ENCODE peak calls at places on chromosomes 11 and 22, in five cellular contexts. G is SK-N-SH, C is K562, U is HepG2, Y is H1. T is an unnamed sample.

GRCh38 chr11:12950681-12951080 is 58.4 kb upstream of the RASSF10 start:
- DNase-seq in U (no peak), C (peak; percentile 11), G (no peak), Y (no peak), T (no peak)

GRCh38 chr11:80024119-80024518 is 583.3 kb upstream of the TENM4 start:
- DNase-seq in U (no peak), G (no peak), Y (no peak), C (no peak), T (no peak)

GRCh38 chr11:29343465-29344333 is 673.1 kb downstream of the KCNA4 start:
- DNase-seq in G (peak; percentile 36), C (peak; percentile 55), U (peak; percentile 28), Y (peak; percentile 86), T (no peak)

GRCh38 chr11:60500276-60500935 is 7.8 kb downstream of the MS4A12 start:
- DNase-seq in U (no peak), G (no peak), C (no peak), Y (no peak), T (no peak)

GRCh38 chr11:32437406-32438345 is 2.3 kb upstream of the WT1 start:
- DNase-seq in C (no peak), U (no peak), Y (peak; percentile 71), G (peak; percentile 16), T (no peak)

GRCh38 chr22:22032906-22033802 is 50.6 kb upstream of the TOP3B start:
- DNase-seq in Y (no peak), U (no peak), G (no peak), C (peak; percentile 54), T (no peak)

GRCh38 chr11:8354622-8355417 is 91.1 kb upstream of the LMO1 start:
- DNase-seq in G (peak; percentile 79), U (no peak), C (no peak), Y (no peak), T (no peak)

GRCh38 chr11:45984192-45984591 is 61.7 kb downstream of the LARGE2 start:
- DNase-seq in U (no peak), Y (no peak), C (no peak), G (no peak), T (no peak)

GRCh38 chr11:2988996-2989395 is 3.1 kb downstream of the NAP1L4 start:
- DNase-seq in Y (no peak), U (no peak), C (no peak), G (no peak), T (no peak)

GRCh38 chr11:101618691-101619090 is 34.9 kb upstream of the TRPC6 start:
- DNase-seq in Y (no peak), C (no peak), U (no peak), G (no peak), T (no peak)

GRCh38 chr11:117221775-117222517 is 9.9 kb downstream of the PCSK7 start:
- DNase-seq in U (no peak), C (no peak), G (no peak), Y (no peak), T (no peak)

GRCh38 chr22:46763051-46763705 is 728 bp downstream of the TBC1D22A start:
- DNase-seq in C (peak; percentile 39), G (peak; percentile 52), Y (no peak), U (no peak), T (peak; percentile 66)

GRCh38 chr11:76601272-76601671 is 69.3 kb downstream of the LRRC32 start:
- DNase-seq in Y (no peak), U (no peak), C (no peak), G (no peak), T (no peak)

GRCh38 chr11:47004595-47005033 is 68.1 kb downstream of the CSTPP1 start:
- DNase-seq in G (peak; percentile 74), Y (no peak), C (peak; percentile 92), U (peak; percentile 96), T (no peak)

GRCh38 chr11:44894217-44894617 is 56.5 kb downstream of the TP53I11 start:
- DNase-seq in U (peak; percentile 24), G (peak; percentile 86), Y (peak; percentile 92), C (peak; percentile 68), T (peak; percentile 79)

GRCh38 chr22:29700949-29701927 is 18.6 kb upstream of the CABP7 start:
- DNase-seq in Y (no peak), C (peak; percentile 67), U (peak; percentile 37), G (peak; percentile 64), T (no peak)

DNA sequence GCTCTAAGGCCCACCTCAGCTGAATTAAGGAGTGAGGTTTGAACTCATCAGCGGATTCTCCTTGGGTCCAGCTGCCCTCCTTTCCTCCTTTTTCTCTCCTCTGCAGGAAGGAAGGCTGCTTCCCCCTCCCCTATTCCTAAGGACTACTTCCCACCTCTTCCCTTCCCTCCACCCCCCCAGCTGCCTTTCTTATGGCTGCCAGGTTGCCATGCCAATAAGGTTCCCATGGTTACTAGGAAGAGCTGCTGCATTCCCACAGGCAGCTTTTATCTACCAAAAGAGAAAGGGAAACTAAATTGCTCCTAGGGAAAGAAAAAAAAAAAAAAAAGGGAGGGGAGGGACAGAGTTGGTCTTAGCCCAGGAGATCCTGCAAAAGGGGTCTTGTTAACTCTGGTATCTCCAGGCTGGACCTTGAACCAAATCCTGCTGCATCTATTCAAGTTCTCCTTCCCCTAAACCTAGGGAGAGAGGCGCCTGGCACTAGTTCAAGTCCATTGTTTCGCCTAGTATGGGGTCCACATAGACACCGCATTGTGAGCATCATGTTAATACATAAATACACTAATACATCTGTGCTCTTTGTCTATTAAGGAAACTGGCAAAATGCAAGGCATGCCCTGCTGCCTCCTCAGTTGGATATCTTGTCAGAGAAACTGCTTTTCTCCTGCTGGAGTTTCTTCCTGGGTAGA is 21.2 kb upstream of the FEZ1 start:
- DNase-seq in Y (peak; percentile 76), G (peak; percentile 61), U (no peak), C (peak; percentile 56), T (no peak)
- TF ChIP-seq POLR2AphosphoS5 in Y (no peak), G (no peak), U (no peak), C (no peak), T (no peak)

GRCh38 chr11:43681543-43681942 is 1.0 kb downstream of the HSD17B12 start:
- DNase-seq in G (no peak), U (peak; percentile 27), C (no peak), Y (no peak), T (no peak)
- TF ChIP-seq TAF1 in G (no peak), U (no peak), C (no peak), Y (no peak), T (no peak)

GRCh38 chr11:112166561-112166960 is 611 bp upstream of the TEX12 start:
- DNase-seq in Y (no peak), U (peak; percentile 51), C (no peak), G (no peak), T (no peak)
- TF ChIP-seq POLR2AphosphoS5 in Y (no peak), U (no peak), C (no peak), G (no peak), T (no peak)

DNA sequence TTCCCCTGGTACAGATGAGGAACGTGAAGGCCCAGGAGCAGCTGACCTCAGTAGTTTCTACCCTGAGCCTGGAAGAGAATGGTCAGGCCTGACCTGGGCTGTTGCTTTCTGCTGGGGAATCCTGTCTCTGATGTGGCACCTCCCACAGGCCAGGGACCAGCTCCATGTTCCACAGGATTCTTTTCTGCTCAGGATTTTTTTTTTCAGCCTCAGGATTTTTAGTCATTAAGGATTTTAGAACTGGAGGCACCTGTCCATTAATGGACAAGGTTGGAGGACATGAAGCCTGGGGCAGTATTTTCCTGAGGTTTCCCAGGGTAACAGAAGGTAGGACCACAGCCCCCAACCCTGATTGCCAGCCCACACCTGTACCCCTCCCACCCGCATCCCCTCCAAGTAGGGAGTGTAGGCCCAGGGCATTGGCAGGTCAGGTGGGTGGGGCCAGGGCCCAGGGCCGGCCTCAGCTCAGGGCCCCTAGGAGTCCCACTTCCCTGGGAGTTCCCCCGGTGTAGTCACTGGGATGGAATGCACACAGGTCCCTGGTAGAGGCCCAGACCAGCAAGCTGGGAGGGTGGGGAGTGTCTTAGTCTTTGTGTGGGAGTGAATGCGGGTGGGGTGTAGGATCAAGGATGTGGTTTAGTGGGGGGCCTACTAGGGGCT is 16.1 kb downstream of the BIK start:
- DNase-seq in Y (peak; percentile 51), G (peak; percentile 25), C (peak; percentile 21), U (peak; percentile 65), T (no peak)
- TF ChIP-seq TAF1 in Y (no peak), G (no peak), C (no peak), U (no peak), T (no peak)

GRCh38 chr11:7270233-7270760 is 18.6 kb downstream of the SYT9 start:
- DNase-seq in U (no peak), C (no peak), G (peak; percentile 17), Y (no peak), T (no peak)

GRCh38 chr11:7263842-7264241 is 12.1 kb downstream of the SYT9 start:
- DNase-seq in C (no peak), U (no peak), G (no peak), Y (no peak), T (no peak)

GRCh38 chr11:7272373-7272772 is 20.7 kb downstream of the SYT9 start:
- DNase-seq in C (no peak), U (no peak), G (no peak), Y (no peak), T (no peak)

GRCh38 chr11:7268727-7269126 is 17.0 kb downstream of the SYT9 start:
- DNase-seq in Y (no peak), C (no peak), G (no peak), U (no peak), T (no peak)
- TF ChIP-seq POLR2AphosphoS5 in Y (no peak), C (no peak), G (no peak), U (no peak), T (no peak)

GRCh38 chr11:72676874-72677341 is 2.7 kb upstream of the PDE2A start:
- DNase-seq in G (no peak), U (peak; percentile 15), C (peak; percentile 73), Y (peak; percentile 94), T (peak; percentile 74)
- TF ChIP-seq TAF1 in G (no peak), U (no peak), C (no peak), Y (no peak), T (no peak)

DNA sequence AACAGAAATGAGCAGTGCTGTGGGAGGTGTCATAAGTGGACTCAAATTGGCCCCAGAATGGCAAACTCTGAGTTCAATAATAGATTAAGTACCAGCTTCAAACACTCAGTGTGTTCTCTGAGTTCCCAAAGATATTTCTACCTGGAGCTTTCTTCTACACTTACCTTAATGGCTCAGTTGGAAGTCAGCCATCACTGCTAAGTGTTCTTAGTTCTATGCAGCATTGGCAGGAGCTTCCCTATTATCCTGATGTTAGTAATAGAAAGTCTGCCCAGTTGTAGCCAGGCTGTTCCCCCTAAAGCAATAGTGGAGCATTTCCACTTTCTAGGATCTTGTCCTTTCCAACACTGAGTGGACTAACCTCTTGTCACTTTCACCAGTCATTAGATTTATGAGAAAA is 9.7 kb upstream of the PIK3IP1 start:
- DNase-seq in U (no peak), Y (no peak), G (no peak), C (no peak), T (no peak)
- TF ChIP-seq POLR2AphosphoS5 in U (no peak), Y (no peak), G (no peak), C (no peak), T (no peak)

GRCh38 chr11:83020942-83021779 is 50.5 kb downstream of the RAB30 start:
- DNase-seq in C (no peak), G (no peak), Y (no peak), U (no peak), T (no peak)
- TF ChIP-seq TAF1 in C (no peak), G (no peak), Y (no peak), U (no peak), T (no peak)

DNA sequence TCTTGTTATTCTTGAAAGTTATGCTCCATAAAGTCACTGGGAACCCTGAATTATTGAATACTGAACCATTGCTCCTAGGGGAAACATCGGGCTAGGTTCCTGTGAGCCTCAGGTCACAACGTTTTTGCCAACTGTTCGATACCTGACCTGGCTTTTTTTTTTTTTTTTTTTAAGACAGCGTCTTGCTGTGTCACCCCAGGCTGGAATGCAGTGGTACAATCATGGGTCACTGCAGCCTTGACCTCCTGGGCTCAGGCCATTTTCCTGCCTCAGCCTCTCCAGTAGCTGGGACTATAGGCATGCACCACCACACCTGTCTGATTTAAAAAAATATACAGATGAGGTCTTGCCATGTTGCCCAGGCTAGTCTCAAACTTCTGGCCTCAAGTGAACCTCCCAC is 22.5 kb downstream of the LRP5 start:
- DNase-seq in Y (no peak), C (no peak), U (peak; percentile 40), G (no peak), T (no peak)
- TF ChIP-seq POLR2AphosphoS5 in Y (no peak), C (no peak), U (no peak), G (no peak), T (no peak)